ENCODE peak calls at places on chromosome 5, in nine cellular contexts. One of them, this sample, is unnamed.
A peak's percentile ranks its signal among the peaks of the same experiment; 100 is the strongest.

GRCh38 chr5:72467421-72467820 is 39.8 kb downstream of the ZNF366 start:
- DNase-seq in endodermal cell: no peak
- DNase-seq in nephron progenitor cell: no peak
- DNase-seq in AG09319: no peak
- DNase-seq in astrocyte of the cerebellum: no peak
- DNase-seq in IMR-90: no peak
- DNase-seq in H9: no peak
- DNase-seq in fibroblast of lung: no peak
- DNase-seq in WTC11: no peak
- DNase-seq in this sample: no peak

GRCh38 chr5:133292300-133292699 is 240.5 kb downstream of the HSPA4 start:
- DNase-seq in endodermal cell: no peak
- DNase-seq in nephron progenitor cell: no peak
- DNase-seq in AG09319: no peak
- DNase-seq in astrocyte of the cerebellum: no peak
- DNase-seq in IMR-90: no peak
- DNase-seq in H9: no peak
- DNase-seq in fibroblast of lung: no peak
- DNase-seq in WTC11: no peak
- DNase-seq in this sample: peak; percentile 90

GRCh38 chr5:763397-763796 is 21.1 kb downstream of the ZDHHC11B start:
- DNase-seq in endodermal cell: no peak
- DNase-seq in nephron progenitor cell: no peak
- DNase-seq in AG09319: no peak
- DNase-seq in astrocyte of the cerebellum: no peak
- DNase-seq in IMR-90: no peak
- DNase-seq in H9: no peak
- DNase-seq in fibroblast of lung: no peak
- DNase-seq in WTC11: no peak
- DNase-seq in this sample: no peak

GRCh38 chr5:57577432-57578175 is 95.0 kb upstream of the ACTBL2 start:
- DNase-seq in endodermal cell: no peak
- DNase-seq in nephron progenitor cell: no peak
- DNase-seq in AG09319: no peak
- DNase-seq in astrocyte of the cerebellum: no peak
- DNase-seq in IMR-90: no peak
- DNase-seq in H9: no peak
- DNase-seq in fibroblast of lung: no peak
- DNase-seq in WTC11: no peak
- DNase-seq in this sample: no peak

GRCh38 chr5:155700333-155700732 is 626.6 kb upstream of the SGCD start:
- DNase-seq in endodermal cell: peak; percentile 72
- DNase-seq in nephron progenitor cell: no peak
- DNase-seq in AG09319: no peak
- DNase-seq in astrocyte of the cerebellum: no peak
- DNase-seq in IMR-90: no peak
- DNase-seq in H9: peak; percentile 37
- DNase-seq in fibroblast of lung: no peak
- DNase-seq in WTC11: no peak
- DNase-seq in this sample: peak; percentile 4

GRCh38 chr5:23419115-23419514 is 88.3 kb upstream of the PRDM9 start:
- DNase-seq in endodermal cell: no peak
- DNase-seq in nephron progenitor cell: peak; percentile 6
- DNase-seq in AG09319: no peak
- DNase-seq in astrocyte of the cerebellum: no peak
- DNase-seq in IMR-90: no peak
- DNase-seq in H9: no peak
- DNase-seq in fibroblast of lung: no peak
- DNase-seq in WTC11: no peak
- DNase-seq in this sample: peak; percentile 79

GRCh38 chr5:74063821-74064598 is 438.0 kb downstream of the ARHGEF28 start:
- DNase-seq in endodermal cell: no peak
- DNase-seq in nephron progenitor cell: no peak
- DNase-seq in AG09319: peak; percentile 18
- DNase-seq in astrocyte of the cerebellum: peak; percentile 55
- DNase-seq in IMR-90: peak; percentile 72
- DNase-seq in H9: no peak
- DNase-seq in fibroblast of lung: peak; percentile 40
- DNase-seq in WTC11: no peak
- DNase-seq in this sample: peak; percentile 64

GRCh38 chr5:2557435-2557834 is 194.0 kb downstream of the IRX2 start:
- DNase-seq in endodermal cell: no peak
- DNase-seq in nephron progenitor cell: no peak
- DNase-seq in AG09319: no peak
- DNase-seq in astrocyte of the cerebellum: no peak
- DNase-seq in IMR-90: no peak
- DNase-seq in H9: no peak
- DNase-seq in fibroblast of lung: no peak
- DNase-seq in WTC11: no peak
- DNase-seq in this sample: no peak

GRCh38 chr5:151244210-151244609 is 8.8 kb upstream of the GM2A start:
- DNase-seq in endodermal cell: no peak
- DNase-seq in nephron progenitor cell: no peak
- DNase-seq in AG09319: no peak
- DNase-seq in astrocyte of the cerebellum: no peak
- DNase-seq in IMR-90: no peak
- DNase-seq in H9: no peak
- DNase-seq in fibroblast of lung: no peak
- DNase-seq in WTC11: no peak
- DNase-seq in this sample: no peak

GRCh38 chr5:151243564-151243963 is 9.4 kb upstream of the GM2A start:
- DNase-seq in endodermal cell: no peak
- DNase-seq in nephron progenitor cell: no peak
- DNase-seq in AG09319: no peak
- DNase-seq in astrocyte of the cerebellum: no peak
- DNase-seq in IMR-90: no peak
- DNase-seq in H9: no peak
- DNase-seq in fibroblast of lung: no peak
- DNase-seq in WTC11: no peak
- DNase-seq in this sample: no peak

GRCh38 chr5:151240891-151241290 is 12.1 kb upstream of the GM2A start:
- DNase-seq in endodermal cell: no peak
- DNase-seq in nephron progenitor cell: no peak
- DNase-seq in AG09319: no peak
- DNase-seq in astrocyte of the cerebellum: no peak
- DNase-seq in IMR-90: no peak
- DNase-seq in H9: no peak
- DNase-seq in fibroblast of lung: no peak
- DNase-seq in WTC11: no peak
- DNase-seq in this sample: no peak

GRCh38 chr5:151245820-151246219 is 7.2 kb upstream of the GM2A start:
- DNase-seq in endodermal cell: no peak
- DNase-seq in nephron progenitor cell: no peak
- DNase-seq in AG09319: no peak
- DNase-seq in astrocyte of the cerebellum: no peak
- DNase-seq in IMR-90: no peak
- DNase-seq in H9: no peak
- DNase-seq in fibroblast of lung: no peak
- DNase-seq in WTC11: no peak
- DNase-seq in this sample: no peak

GRCh38 chr5:151243127-151243526 is 9.9 kb upstream of the GM2A start:
- DNase-seq in endodermal cell: no peak
- DNase-seq in nephron progenitor cell: no peak
- DNase-seq in AG09319: no peak
- DNase-seq in astrocyte of the cerebellum: no peak
- DNase-seq in IMR-90: no peak
- DNase-seq in H9: no peak
- DNase-seq in fibroblast of lung: no peak
- DNase-seq in WTC11: no peak
- DNase-seq in this sample: no peak
- TF ChIP-seq CTCF in endodermal cell: no peak
- TF ChIP-seq CTCF in nephron progenitor cell: no peak
- TF ChIP-seq CTCF in AG09319: no peak
- TF ChIP-seq CTCF in astrocyte of the cerebellum: no peak
- TF ChIP-seq CTCF in IMR-90: no peak
- TF ChIP-seq CTCF in H9: no peak
- TF ChIP-seq CTCF in fibroblast of lung: no peak
- TF ChIP-seq CTCF in WTC11: no peak
- TF ChIP-seq CTCF in this sample: no peak

GRCh38 chr5:163437309-163438182 is at the start of gene CCNG1:
- DNase-seq in endodermal cell: peak; percentile 98
- DNase-seq in nephron progenitor cell: peak; percentile 91
- DNase-seq in AG09319: peak; percentile 87
- DNase-seq in astrocyte of the cerebellum: peak; percentile 94
- DNase-seq in IMR-90: peak; percentile 94
- DNase-seq in H9: peak; percentile 98
- DNase-seq in fibroblast of lung: peak; percentile 96
- DNase-seq in WTC11: peak; percentile 95
- DNase-seq in this sample: peak; percentile 100
- TF ChIP-seq CTCF in endodermal cell: peak; percentile 15
- TF ChIP-seq CTCF in nephron progenitor cell: no peak
- TF ChIP-seq CTCF in AG09319: no peak
- TF ChIP-seq CTCF in astrocyte of the cerebellum: no peak
- TF ChIP-seq CTCF in IMR-90: no peak
- TF ChIP-seq CTCF in H9: peak; percentile 11
- TF ChIP-seq CTCF in fibroblast of lung: no peak
- TF ChIP-seq CTCF in WTC11: no peak
- TF ChIP-seq CTCF in this sample: peak; percentile 10

GRCh38 chr5:114097570-114097969 is 264.3 kb upstream of the KCNN2 start:
- DNase-seq in endodermal cell: no peak
- DNase-seq in nephron progenitor cell: no peak
- DNase-seq in AG09319: no peak
- DNase-seq in astrocyte of the cerebellum: no peak
- DNase-seq in IMR-90: no peak
- DNase-seq in H9: no peak
- DNase-seq in fibroblast of lung: no peak
- DNase-seq in WTC11: no peak
- DNase-seq in this sample: peak; percentile 17

GRCh38 chr5:114099161-114099560 is 262.7 kb upstream of the KCNN2 start:
- DNase-seq in endodermal cell: no peak
- DNase-seq in nephron progenitor cell: no peak
- DNase-seq in AG09319: no peak
- DNase-seq in astrocyte of the cerebellum: no peak
- DNase-seq in IMR-90: no peak
- DNase-seq in H9: no peak
- DNase-seq in fibroblast of lung: no peak
- DNase-seq in WTC11: no peak
- DNase-seq in this sample: no peak

GRCh38 chr5:114101153-114101552 is 260.7 kb upstream of the KCNN2 start:
- DNase-seq in endodermal cell: no peak
- DNase-seq in nephron progenitor cell: peak; percentile 2
- DNase-seq in AG09319: peak; percentile 18
- DNase-seq in astrocyte of the cerebellum: peak; percentile 19
- DNase-seq in IMR-90: peak; percentile 80
- DNase-seq in H9: no peak
- DNase-seq in fibroblast of lung: peak; percentile 80
- DNase-seq in WTC11: no peak
- DNase-seq in this sample: peak; percentile 54
- TF ChIP-seq CTCF in endodermal cell: peak; percentile 82
- TF ChIP-seq CTCF in nephron progenitor cell: peak; percentile 42
- TF ChIP-seq CTCF in AG09319: peak; percentile 56
- TF ChIP-seq CTCF in astrocyte of the cerebellum: peak; percentile 56
- TF ChIP-seq CTCF in IMR-90: peak; percentile 82
- TF ChIP-seq CTCF in H9: peak; percentile 78
- TF ChIP-seq CTCF in fibroblast of lung: peak; percentile 70
- TF ChIP-seq CTCF in WTC11: peak; percentile 65
- TF ChIP-seq CTCF in this sample: peak; percentile 52

DNA sequence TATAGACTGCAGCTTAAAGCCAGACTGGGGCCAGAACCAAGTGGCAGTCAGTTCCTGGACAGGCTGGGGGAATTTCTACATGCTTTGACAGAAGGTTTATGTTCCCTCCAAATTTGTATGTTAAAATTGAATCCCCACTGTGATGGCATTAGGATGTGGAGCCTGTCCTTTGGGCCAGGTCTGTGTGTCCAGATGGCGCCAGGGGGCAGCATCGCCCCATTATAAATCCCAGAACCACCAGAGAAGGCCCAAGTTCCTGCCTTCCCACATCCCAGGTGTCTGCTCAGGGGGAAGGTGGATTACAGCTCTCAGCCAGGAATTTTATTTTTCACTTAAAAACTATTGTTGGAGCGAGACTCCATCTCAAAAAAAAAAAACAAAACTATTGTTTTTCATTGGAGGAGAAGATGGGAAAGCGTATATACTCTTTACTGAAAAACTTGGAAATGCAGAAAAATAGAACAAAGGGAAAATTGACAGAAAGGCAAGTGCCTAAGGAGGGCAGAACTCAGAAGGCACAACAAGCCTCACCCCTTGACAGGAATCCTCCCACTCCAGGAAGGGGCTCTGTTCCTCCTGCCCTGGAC is 5.0 kb downstream of the IL3 start:
- DNase-seq in endodermal cell: peak; percentile 91
- DNase-seq in nephron progenitor cell: peak; percentile 65
- DNase-seq in AG09319: peak; percentile 23
- DNase-seq in astrocyte of the cerebellum: peak; percentile 46
- DNase-seq in IMR-90: peak; percentile 73
- DNase-seq in H9: peak; percentile 80
- DNase-seq in fibroblast of lung: peak; percentile 75
- DNase-seq in WTC11: peak; percentile 80
- DNase-seq in this sample: peak; percentile 93
- TF ChIP-seq CTCF in endodermal cell: peak; percentile 84
- TF ChIP-seq CTCF in nephron progenitor cell: peak; percentile 35
- TF ChIP-seq CTCF in AG09319: peak; percentile 68
- TF ChIP-seq CTCF in astrocyte of the cerebellum: peak; percentile 70
- TF ChIP-seq CTCF in IMR-90: peak; percentile 87
- TF ChIP-seq CTCF in H9: peak; percentile 77
- TF ChIP-seq CTCF in fibroblast of lung: peak; percentile 72
- TF ChIP-seq CTCF in WTC11: peak; percentile 35
- TF ChIP-seq CTCF in this sample: peak; percentile 93